ENCODE peak calls at places on chromosomes 6 and 20, in four cellular contexts. One of them, this sample, is unnamed.

GRCh38 chr6:63649847-63650265 is 14.3 kb downstream of the PHF3 start:
- DNase-seq in foreskin fibroblast: no peak
- DNase-seq in activated CD4-positive, alpha-beta T cell treated with anti-CD3 and anti-CD28 coated beads, Interleukin-2, amount 50 U/mL, for 24 hours: no peak
- DNase-seq in B cell: no peak
- DNase-seq in this sample: no peak

GRCh38 chr6:120493483-120493882 is 840.8 kb downstream of the TBC1D32 start:
- DNase-seq in foreskin fibroblast: peak
- DNase-seq in activated CD4-positive, alpha-beta T cell treated with anti-CD3 and anti-CD28 coated beads, Interleukin-2, amount 50 U/mL, for 24 hours: no peak
- DNase-seq in B cell: no peak
- DNase-seq in this sample: no peak

GRCh38 chr6:4781426-4781825 is 5.2 kb downstream of the CDYL start:
- DNase-seq in foreskin fibroblast: no peak
- DNase-seq in activated CD4-positive, alpha-beta T cell treated with anti-CD3 and anti-CD28 coated beads, Interleukin-2, amount 50 U/mL, for 24 hours: no peak
- DNase-seq in B cell: no peak
- DNase-seq in this sample: no peak

GRCh38 chr6:54002118-54002517 is 109.1 kb upstream of the MLIP start:
- DNase-seq in foreskin fibroblast: no peak
- DNase-seq in activated CD4-positive, alpha-beta T cell treated with anti-CD3 and anti-CD28 coated beads, Interleukin-2, amount 50 U/mL, for 24 hours: no peak
- DNase-seq in B cell: no peak
- DNase-seq in this sample: no peak

GRCh38 chr6:134948708-134949107 is 1.2 kb downstream of the ALDH8A1 start:
- DNase-seq in foreskin fibroblast: no peak
- DNase-seq in activated CD4-positive, alpha-beta T cell treated with anti-CD3 and anti-CD28 coated beads, Interleukin-2, amount 50 U/mL, for 24 hours: no peak
- DNase-seq in B cell: no peak
- DNase-seq in this sample: no peak

GRCh38 chr20:57660510-57661199 is 40.4 kb upstream of the ZBP1 start:
- DNase-seq in foreskin fibroblast: no peak
- DNase-seq in activated CD4-positive, alpha-beta T cell treated with anti-CD3 and anti-CD28 coated beads, Interleukin-2, amount 50 U/mL, for 24 hours: no peak
- DNase-seq in B cell: no peak
- DNase-seq in this sample: no peak

GRCh38 chr6:7543761-7544424 is 2.4 kb downstream of the DSP start:
- DNase-seq in foreskin fibroblast: no peak
- DNase-seq in activated CD4-positive, alpha-beta T cell treated with anti-CD3 and anti-CD28 coated beads, Interleukin-2, amount 50 U/mL, for 24 hours: no peak
- DNase-seq in B cell: no peak
- DNase-seq in this sample: peak

GRCh38 chr20:58889334-58890072 is 37.0 kb downstream of the GNAS start:
- DNase-seq in foreskin fibroblast: peak
- DNase-seq in activated CD4-positive, alpha-beta T cell treated with anti-CD3 and anti-CD28 coated beads, Interleukin-2, amount 50 U/mL, for 24 hours: no peak
- DNase-seq in B cell: peak
- DNase-seq in this sample: peak

GRCh38 chr6:108732101-108732870 is 115.9 kb upstream of the ARMC2 start:
- DNase-seq in foreskin fibroblast: peak
- DNase-seq in activated CD4-positive, alpha-beta T cell treated with anti-CD3 and anti-CD28 coated beads, Interleukin-2, amount 50 U/mL, for 24 hours: no peak
- DNase-seq in B cell: no peak
- DNase-seq in this sample: no peak